ENCODE peak calls at places on chromosomes 3 and 15, in ten cellular contexts. M is M059J; B is activated CD4-positive, alpha-beta T cell treated with anti-CD3 and anti-CD28 coated beads, Interleukin-2, amount 50 U/mL, for 1 hour; V is stimulated activated CD4-positive, alpha-beta T cell treated with anti-CD3 and anti-CD28 coated beads, TNF-alpha, amount 100 ng/mL, for 24 hours; W is NCI-H1092 treated with DMSO at 0.1 percent for 48 hours; H is head of caudate nucleus; K is GM12891; D is RWPE1; F is mucosa of gallbladder; I is WTC11. R is an unnamed sample.

GRCh38 chr3:71153753-71154152 is 429.8 kb downstream of the FOXP1 start:
- DNase-seq in W (no peak), F (no peak), D (no peak), H (no peak), M (no peak), V (no peak), K (no peak), I (no peak), B (no peak), R (no peak)

GRCh38 chr15:44536298-44536961 is 517 bp upstream of the EIF3J start:
- DNase-seq in I (peak; percentile 82), K (no peak), D (peak; percentile 95), V (no peak), M (peak; percentile 88), W (peak; percentile 92), F (peak; percentile 85), H (peak; percentile 83), B (no peak), R (peak; percentile 82)

GRCh38 chr3:197417896-197418618 is 119.6 kb upstream of the DLG1 start:
- DNase-seq in W (no peak), I (no peak), F (no peak), H (no peak), K (no peak), D (no peak), V (no peak), M (no peak), B (no peak), R (no peak)

GRCh38 chr3:112900088-112900487 is 53.4 kb upstream of the CD200R1L start:
- DNase-seq in M (no peak), W (no peak), H (no peak), B (no peak), I (no peak), D (no peak), K (no peak), F (no peak), V (no peak), R (no peak)

GRCh38 chr3:32126305-32127015 is 20.0 kb downstream of the GPD1L start:
- DNase-seq in D (no peak), F (no peak), B (no peak), M (no peak), V (no peak), W (no peak), I (no peak), H (no peak), K (no peak), R (no peak)

GRCh38 chr3:88657459-88657858 is 450.0 kb upstream of the EPHA3 start:
- DNase-seq in M (no peak), B (no peak), H (no peak), I (no peak), F (no peak), W (no peak), V (no peak), K (no peak), D (no peak), R (no peak)

GRCh38 chr3:47579875-47580274 is 1.2 kb upstream of the CSPG5 start:
- DNase-seq in I (no peak), H (no peak), B (no peak), M (no peak), F (no peak), D (no peak), K (no peak), W (no peak), V (no peak), R (no peak)

GRCh38 chr3:86771741-86772512 is 219.0 kb downstream of the VGLL3 start:
- DNase-seq in I (no peak), D (no peak), B (no peak), K (no peak), M (no peak), F (no peak), W (no peak), V (no peak), H (no peak), R (no peak)

GRCh38 chr15:48641416-48641815 is 4.1 kb downstream of the FBN1 start:
- DNase-seq in D (peak; percentile 25), B (no peak), K (peak; percentile 13), I (no peak), V (no peak), M (peak; percentile 64), H (peak; percentile 51), W (no peak), F (no peak), R (no peak)

GRCh38 chr3:17979248-17979647 is 236.8 kb upstream of the TBC1D5 start:
- DNase-seq in V (no peak), I (no peak), W (no peak), K (no peak), F (no peak), M (peak; percentile 28), B (no peak), H (peak; percentile 23), D (no peak), R (no peak)

GRCh38 chr3:65277788-65278187 is 590.0 kb upstream of the ADAMTS9 start:
- DNase-seq in I (no peak), M (no peak), K (no peak), F (no peak), V (no peak), H (no peak), W (peak; percentile 1), B (no peak), D (no peak), R (no peak)

GRCh38 chr3:57815034-57815433 is 58.9 kb downstream of the SLMAP start:
- DNase-seq in W (no peak), B (peak; percentile 16), V (no peak), F (no peak), H (no peak), D (no peak), M (no peak), K (no peak), I (no peak), R (no peak)

GRCh38 chr3:123020709-123021108 is 6.9 kb downstream of the SEMA5B start:
- DNase-seq in W (no peak), V (no peak), M (no peak), H (no peak), D (no peak), B (no peak), I (no peak), F (no peak), K (no peak), R (no peak)

GRCh38 chr3:14788644-14789043 is 30.1 kb upstream of the FGD5 start:
- DNase-seq in D (no peak), F (no peak), I (no peak), W (no peak), B (no peak), M (peak; percentile 5), K (no peak), H (no peak), V (no peak), R (no peak)

GRCh38 chr3:158718490-158719170 is 13.6 kb downstream of the RARRES1 start:
- DNase-seq in F (no peak), M (peak; percentile 100), D (peak; percentile 46), I (no peak), W (no peak), H (no peak), B (no peak), V (no peak), K (no peak), R (peak; percentile 71)

GRCh38 chr3:158455406-158455805 is 115.6 kb upstream of the MLF1 start:
- DNase-seq in W (no peak), M (no peak), B (no peak), F (no peak), H (no peak), I (no peak), V (no peak), D (no peak), K (no peak), R (no peak)

GRCh38 chr3:109155828-109156227 is 19.3 kb downstream of the C3orf85 start:
- DNase-seq in F (peak; percentile 10), W (no peak), M (no peak), K (no peak), I (no peak), B (no peak), H (no peak), V (no peak), D (no peak), R (no peak)

GRCh38 chr3:10280571-10280970 is 12.2 kb downstream of the GHRL start:
- DNase-seq in K (no peak), V (no peak), F (no peak), I (no peak), D (no peak), W (no peak), M (no peak), B (no peak), H (no peak), R (no peak)

GRCh38 chr3:73499787-73500186 is 125.0 kb downstream of the PDZRN3 start:
- DNase-seq in B (no peak), W (no peak), D (no peak), K (no peak), H (no peak), V (no peak), M (no peak), I (no peak), F (no peak), R (no peak)

GRCh38 chr3:169250000-169250399 is 413.5 kb downstream of the MECOM start:
- DNase-seq in F (no peak), M (no peak), B (no peak), W (no peak), I (no peak), D (no peak), K (no peak), V (no peak), H (no peak), R (no peak)

GRCh38 chr15:99446565-99447496 is 119.0 kb upstream of the MEF2A start:
- DNase-seq in W (peak; percentile 44), M (no peak), D (no peak), H (no peak), F (no peak), B (no peak), I (no peak), K (no peak), V (no peak), R (no peak)

GRCh38 chr15:40960151-40960885 is 7.0 kb downstream of the CHAC1 start:
- DNase-seq in I (no peak), V (no peak), B (no peak), D (no peak), W (no peak), F (no peak), H (no peak), M (no peak), K (no peak), R (no peak)

GRCh38 chr15:37973856-37974255 is 39.4 kb downstream of the TMCO5A start:
- DNase-seq in W (no peak), D (no peak), K (no peak), M (peak; percentile 10), V (no peak), B (no peak), H (no peak), I (no peak), F (no peak), R (no peak)

GRCh38 chr15:55257933-55258332 is 31.7 kb downstream of the RAB27A start:
- DNase-seq in K (no peak), W (no peak), M (no peak), B (no peak), H (no peak), F (no peak), V (no peak), D (no peak), I (no peak), R (no peak)

GRCh38 chr3:118817748-118818165 is 216.9 kb downstream of the IGSF11 start:
- DNase-seq in D (peak; percentile 49), F (peak; percentile 44), V (no peak), M (peak; percentile 69), B (peak; percentile 6), W (peak; percentile 69), K (peak; percentile 11), I (peak; percentile 54), H (peak; percentile 72), R (peak; percentile 30)

GRCh38 chr3:142595581-142595950 is 627 bp upstream of the PLS1 start:
- DNase-seq in H (no peak), K (no peak), W (peak; percentile 43), B (no peak), I (no peak), V (no peak), M (peak; percentile 96), D (peak; percentile 57), F (peak; percentile 19), R (peak; percentile 62)

GRCh38 chr15:50247819-50248650 is 17.5 kb downstream of the HDC start:
- DNase-seq in I (no peak), F (no peak), M (peak; percentile 86), V (peak; percentile 18), H (no peak), W (no peak), B (peak; percentile 14), D (no peak), K (peak; percentile 37), R (no peak)

GRCh38 chr15:77865106-77865630 is 212.3 kb downstream of the TBC1D2B start:
- DNase-seq in D (no peak), K (no peak), H (no peak), F (no peak), W (no peak), M (no peak), I (no peak), V (no peak), B (no peak), R (no peak)